ENCODE peak calls at places on chromosomes 7 and 10, in seven cellular contexts. A is OCI-LY7, Q is hepatocyte, E is GM23248, K is HCT116, Y is MM.1S, C is SK-N-SH. P is an unnamed sample.

GRCh38 chr7:121433775-121434174 is 37.7 kb upstream of the FAM3C start:
- DNase-seq in A (no peak), Q (no peak), E (no peak), K (no peak), Y (peak; percentile 78), C (no peak), P (no peak)

GRCh38 chr7:7491044-7491443 is 44.6 kb downstream of the COL28A1 start:
- DNase-seq in A (no peak), Q (no peak), E (peak; percentile 30), K (no peak), Y (no peak), C (no peak), P (no peak)

GRCh38 chr7:70360557-70360956 is 762.3 kb downstream of the AUTS2 start:
- DNase-seq in A (no peak), Q (no peak), E (no peak), K (no peak), Y (no peak), C (no peak), P (no peak)

GRCh38 chr7:111558948-111559347 is 3.3 kb downstream of the IMMP2L start:
- DNase-seq in A (no peak), Q (no peak), E (no peak), K (no peak), Y (peak; percentile 91), C (peak; percentile 54), P (no peak)

GRCh38 chr7:80729586-80730320 is 91.3 kb downstream of the CD36 start:
- DNase-seq in A (no peak), Q (no peak), E (peak; percentile 81), K (no peak), Y (peak; percentile 14), C (no peak), P (no peak)

GRCh38 chr7:19491371-19491770 is 217.5 kb downstream of the POLR1F start:
- DNase-seq in A (no peak), Q (no peak), E (no peak), K (no peak), Y (no peak), C (no peak), P (no peak)

GRCh38 chr7:140200102-140200989 is 23.6 kb upstream of the KDM7A start:
- DNase-seq in A (no peak), Q (no peak), E (peak; percentile 91), K (no peak), Y (no peak), C (no peak), P (no peak)

GRCh38 chr7:150988230-150989226 is 2.3 kb upstream of the NOS3 start:
- DNase-seq in A (peak; percentile 68), Q (peak; percentile 75), E (peak; percentile 43), K (no peak), Y (peak; percentile 53), C (peak; percentile 95), P (peak; percentile 84)

GRCh38 chr10:119521443-119522204 is 20.9 kb downstream of the RGS10 start:
- DNase-seq in A (no peak), Q (no peak), E (peak; percentile 89), K (peak; percentile 89), Y (no peak), C (no peak), P (no peak)

GRCh38 chr10:132977807-132978206 is 35.4 kb upstream of the CFAP46 start:
- DNase-seq in A (no peak), Q (no peak), E (no peak), K (no peak), Y (no peak), C (no peak), P (no peak)

GRCh38 chr10:2925631-2926030 is 141.7 kb upstream of the PFKP start:
- DNase-seq in A (no peak), Q (no peak), E (no peak), K (no peak), Y (no peak), C (no peak), P (no peak)

GRCh38 chr10:71964669-71965515 is 697 bp downstream of the CHST3 start:
- DNase-seq in A (no peak), Q (peak; percentile 79), E (peak; percentile 97), K (no peak), Y (no peak), C (peak; percentile 80), P (peak; percentile 57)

GRCh38 chr7:7119668-7120208 is 62.6 kb upstream of the C1GALT1 start:
- DNase-seq in A (no peak), Q (no peak), E (no peak), K (no peak), Y (no peak), C (no peak), P (no peak)

GRCh38 chr7:4725014-4725951 is 43.2 kb downstream of the FOXK1 start:
- DNase-seq in A (no peak), Q (no peak), E (peak; percentile 96), K (no peak), Y (peak; percentile 79), C (peak; percentile 73), P (peak; percentile 73)

GRCh38 chr7:46880508-46881196 is 701.3 kb downstream of the TNS3 start:
- DNase-seq in A (peak; percentile 17), Q (no peak), E (no peak), K (no peak), Y (peak; percentile 54), C (no peak), P (no peak)

GRCh38 chr7:101865031-101865824 is 47.8 kb downstream of the CUX1 start:
- DNase-seq in A (peak; percentile 91), Q (no peak), E (no peak), K (no peak), Y (no peak), C (no peak), P (no peak)

GRCh38 chr7:101862280-101863220 is 45.1 kb downstream of the CUX1 start:
- DNase-seq in A (peak; percentile 59), Q (no peak), E (no peak), K (no peak), Y (no peak), C (no peak), P (peak; percentile 51)

GRCh38 chr7:101866328-101866727 is 48.9 kb downstream of the CUX1 start:
- DNase-seq in A (no peak), Q (no peak), E (no peak), K (no peak), Y (no peak), C (no peak), P (no peak)

GRCh38 chr7:101863598-101863997 is 46.2 kb downstream of the CUX1 start:
- DNase-seq in A (peak; percentile 48), Q (no peak), E (no peak), K (no peak), Y (no peak), C (no peak), P (no peak)

GRCh38 chr7:101864039-101864438 is 46.6 kb downstream of the CUX1 start:
- DNase-seq in A (no peak), Q (no peak), E (no peak), K (no peak), Y (no peak), C (no peak), P (no peak)
- H3K4me1 ChIP-seq in A (peaks cover 100% of the 10 kb centered on the region), Q (peaks cover 38% of the 10 kb centered on the region), E (peaks cover 11% of the 10 kb centered on the region), K (peaks cover 30% of the 10 kb centered on the region), Y (no peaks in the 10 kb centered on the region), C (peaks cover 11% of the 10 kb centered on the region), P (peaks cover 19% of the 10 kb centered on the region)

DNA sequence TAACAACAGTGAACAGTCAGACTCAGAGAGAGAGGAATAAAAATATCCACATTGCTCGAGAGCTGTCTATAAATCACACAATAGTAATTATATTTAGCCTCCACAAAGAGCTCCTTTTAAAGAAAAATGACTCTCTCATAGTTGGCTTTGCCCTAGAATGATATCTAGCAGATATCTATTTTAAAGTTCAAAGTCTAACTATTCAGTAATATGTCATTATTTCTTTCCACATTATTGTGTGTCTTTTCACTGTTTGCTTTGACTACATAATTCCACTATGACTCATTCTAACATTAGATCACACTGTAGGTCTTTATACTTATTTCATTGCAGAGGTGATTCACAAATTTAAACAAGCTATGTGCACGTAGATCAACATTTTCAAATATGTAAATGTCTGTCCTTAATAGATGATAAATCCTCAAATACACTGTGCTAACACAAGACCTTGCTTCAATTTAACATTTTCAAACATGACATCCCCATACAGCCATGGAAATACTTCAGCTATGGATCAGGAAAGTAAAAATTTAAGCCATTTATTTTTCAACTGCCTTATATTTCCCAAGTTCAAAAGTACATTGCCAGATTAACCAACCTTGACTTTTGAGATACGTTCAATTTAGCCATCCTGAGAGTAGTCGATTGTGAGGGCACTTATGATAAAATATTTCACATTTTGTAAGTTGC is 99.9 kb upstream of the AKR1E2 start:
- DNase-seq in A (no peak), Q (peak; percentile 32), E (peak; percentile 87), K (peak; percentile 83), Y (no peak), C (no peak), P (no peak)
- TF ChIP-seq EZH2phosphoT487 in A (no peak), Q (no peak), E (no peak), K (no peak), Y (no peak), C (no peak), P (no peak)

GRCh38 chr7:130142654-130143333 is 62.4 kb downstream of the TMEM209 start:
- DNase-seq in A (no peak), Q (no peak), E (no peak), K (no peak), Y (no peak), C (no peak), P (no peak)

GRCh38 chr7:130141161-130141857 is 63.9 kb downstream of the TMEM209 start:
- DNase-seq in A (no peak), Q (peak; percentile 93), E (peak; percentile 78), K (no peak), Y (no peak), C (peak; percentile 95), P (peak; percentile 93)

GRCh38 chr7:130143334-130143732 is 61.9 kb downstream of the TMEM209 start:
- DNase-seq in A (no peak), Q (no peak), E (no peak), K (no peak), Y (no peak), C (no peak), P (no peak)

GRCh38 chr7:130140551-130141160 is 64.5 kb downstream of the TMEM209 start:
- DNase-seq in A (no peak), Q (no peak), E (no peak), K (no peak), Y (no peak), C (no peak), P (no peak)

DNA sequence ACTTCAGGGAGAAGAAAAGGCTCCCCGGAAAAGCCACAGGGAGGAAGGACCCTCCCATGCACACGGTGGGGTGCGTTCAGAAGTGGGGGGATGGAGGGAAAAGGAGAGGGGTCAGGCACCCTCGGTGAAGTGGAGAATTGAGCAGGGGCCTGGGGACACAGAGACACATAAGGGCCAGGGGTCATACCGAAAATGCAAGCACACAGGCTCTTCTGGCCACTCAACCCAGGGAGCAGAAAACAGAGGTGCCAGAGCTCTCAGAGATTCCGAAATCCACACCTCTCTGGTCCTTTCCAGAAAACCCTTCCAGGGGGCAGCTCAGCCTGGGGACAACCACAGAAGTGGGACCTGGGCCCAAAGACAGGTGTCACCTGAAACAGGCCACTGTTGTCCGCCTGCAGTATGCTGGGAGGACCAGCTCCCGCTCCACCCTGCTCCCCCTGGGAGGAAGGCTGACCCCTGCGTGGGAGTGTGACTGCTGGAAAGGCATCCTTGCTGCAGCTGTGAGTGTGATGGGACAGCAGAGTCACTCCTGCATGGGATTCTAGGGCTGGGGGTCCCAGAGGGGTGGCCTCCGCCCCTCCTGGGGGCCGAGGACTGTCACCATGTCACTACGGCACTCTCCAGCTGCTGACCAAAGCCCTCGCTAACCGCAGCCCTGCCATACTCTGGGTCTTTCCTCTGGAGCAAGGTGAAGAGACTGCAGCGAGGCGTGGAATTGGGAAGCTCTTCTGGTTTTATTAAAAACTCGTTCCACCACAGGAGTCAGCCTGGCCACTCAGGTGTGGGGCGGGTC is 63.1 kb downstream of the TMEM209 start:
- DNase-seq in A (no peak), Q (no peak), E (no peak), K (no peak), Y (no peak), C (peak; percentile 60), P (peak; percentile 23)
- H2AFZ ChIP-seq in A (no peak overlapping the region), Q (peak overlapping the region; percentile 32), E (peak overlapping the region; percentile 86), K (no peak overlapping the region), Y (no peak overlapping the region), C (no peak overlapping the region), P (peak overlapping the region; percentile 21)

GRCh38 chr10:70315815-70316214 is 32.0 kb upstream of the NPFFR1 start:
- DNase-seq in A (no peak), Q (no peak), E (no peak), K (no peak), Y (no peak), C (no peak), P (no peak)
- H3K4me1 ChIP-seq in A (peaks cover 74% of the 10 kb centered on the region), Q (no peaks in the 10 kb centered on the region), E (peaks cover 3% of the 10 kb centered on the region), K (no peaks in the 10 kb centered on the region), Y (no peaks in the 10 kb centered on the region), C (peaks cover 5% of the 10 kb centered on the region), P (no peaks in the 10 kb centered on the region)

P was measured in neural progenitor cell.